ENCODE peak calls at places on chromosomes 5 and 9, in four cellular contexts. One of them, this sample, is unnamed.

GRCh38 chr5:79237735-79238560 is 2.0 kb downstream of the JMY start:
- DNase-seq in HL-60: no peak
- DNase-seq in cardiac fibroblast: no peak
- DNase-seq in lower lobe of right lung: no peak
- DNase-seq in this sample: no peak

GRCh38 chr9:138043411-138044345 is 166.1 kb downstream of the CACNA1B start:
- DNase-seq in HL-60: no peak
- DNase-seq in lower lobe of right lung: no peak
- DNase-seq in cardiac fibroblast: no peak
- DNase-seq in this sample: peak; percentile 35

GRCh38 chr9:131835132-131835910 is 95.4 kb upstream of the RAPGEF1 start:
- DNase-seq in cardiac fibroblast: no peak
- DNase-seq in HL-60: no peak
- DNase-seq in lower lobe of right lung: no peak
- DNase-seq in this sample: no peak

GRCh38 chr9:127351182-127352166 is 45.5 kb upstream of the SLC2A8 start:
- DNase-seq in cardiac fibroblast: no peak
- DNase-seq in lower lobe of right lung: no peak
- DNase-seq in HL-60: no peak
- DNase-seq in this sample: no peak

GRCh38 chr5:175895701-175896102 is 24.3 kb downstream of the CPLX2 start:
- DNase-seq in HL-60: peak; percentile 92
- DNase-seq in cardiac fibroblast: peak; percentile 13
- DNase-seq in lower lobe of right lung: no peak
- DNase-seq in this sample: no peak

GRCh38 chr5:154055225-154055624 is 16.5 kb downstream of the MFAP3 start:
- DNase-seq in cardiac fibroblast: no peak
- DNase-seq in lower lobe of right lung: no peak
- DNase-seq in HL-60: no peak
- DNase-seq in this sample: no peak

GRCh38 chr5:77958642-77959315 is 182.6 kb upstream of the TBCA start:
- DNase-seq in HL-60: no peak
- DNase-seq in cardiac fibroblast: no peak
- DNase-seq in lower lobe of right lung: no peak
- DNase-seq in this sample: no peak

GRCh38 chr5:172451771-172452197 is 2.5 kb downstream of the SH3PXD2B start:
- DNase-seq in HL-60: no peak
- DNase-seq in lower lobe of right lung: no peak
- DNase-seq in cardiac fibroblast: peak; percentile 85
- DNase-seq in this sample: no peak

GRCh38 chr9:35526087-35526801 is 36.3 kb downstream of the RUSC2 start:
- DNase-seq in cardiac fibroblast: peak; percentile 52
- DNase-seq in HL-60: peak; percentile 9
- DNase-seq in lower lobe of right lung: no peak
- DNase-seq in this sample: no peak

GRCh38 chr9:16744386-16744785 is 126.1 kb downstream of the BNC2 start:
- DNase-seq in cardiac fibroblast: peak; percentile 76
- DNase-seq in lower lobe of right lung: no peak
- DNase-seq in HL-60: no peak
- DNase-seq in this sample: no peak

GRCh38 chr9:37903581-37903830 is 421 bp downstream of the SLC25A51 start:
- DNase-seq in lower lobe of right lung: no peak
- DNase-seq in HL-60: peak; percentile 43
- DNase-seq in cardiac fibroblast: no peak
- DNase-seq in this sample: no peak

GRCh38 chr5:150507283-150508020 is 479 bp upstream of the NDST1 start:
- DNase-seq in lower lobe of right lung: no peak
- DNase-seq in HL-60: peak; percentile 41
- DNase-seq in cardiac fibroblast: no peak
- DNase-seq in this sample: no peak

GRCh38 chr5:163612358-163613149 is 107.1 kb downstream of the MAT2B start:
- DNase-seq in lower lobe of right lung: no peak
- DNase-seq in HL-60: no peak
- DNase-seq in cardiac fibroblast: no peak
- DNase-seq in this sample: no peak

GRCh38 chr9:114662081-114662989 is 4.7 kb upstream of the TEX53 start:
- DNase-seq in HL-60: peak; percentile 40
- DNase-seq in lower lobe of right lung: no peak
- DNase-seq in cardiac fibroblast: peak; percentile 55
- DNase-seq in this sample: peak; percentile 63

GRCh38 chr5:135539430-135540005 is 3.8 kb upstream of the NEUROG1 start:
- DNase-seq in cardiac fibroblast: no peak
- DNase-seq in HL-60: no peak
- DNase-seq in lower lobe of right lung: no peak
- DNase-seq in this sample: no peak

GRCh38 chr5:138077064-138077696 is 6.7 kb upstream of the WNT8A start:
- DNase-seq in cardiac fibroblast: peak; percentile 79
- DNase-seq in lower lobe of right lung: peak; percentile 58
- DNase-seq in HL-60: peak; percentile 17
- DNase-seq in this sample: peak; percentile 84

GRCh38 chr9:5756633-5757032 is 76.3 kb downstream of the ERMP1 start:
- DNase-seq in lower lobe of right lung: no peak
- DNase-seq in HL-60: no peak
- DNase-seq in cardiac fibroblast: no peak
- DNase-seq in this sample: no peak

This sample was measured in sciatic nerve.